ENCODE peak calls at places on chromosomes 13 and 19, in nine cellular contexts. G is fibroblast of the aortic adventitia, I is IMR-90, M is A549, X is tibial nerve, S is mucosa of descending colon, V is breast epithelium, D is GM20000, P is Caco-2. L is an unnamed sample.

GRCh38 chr13:45718992-45719391 is 16.9 kb downstream of the CBY2 start:
- DNase-seq in V (no peak), P (no peak), I (no peak), M (no peak), X (no peak), D (no peak), G (no peak), S (no peak), L (no peak)

GRCh38 chr13:75365724-75366173 is 116.2 kb downstream of the TBC1D4 start:
- DNase-seq in G (peak), X (no peak), P (no peak), V (no peak), I (peak), S (no peak), D (peak), M (peak), L (peak)

GRCh38 chr13:113216165-113217056 is 7.0 kb downstream of the CUL4A start:
- DNase-seq in D (no peak), M (peak), V (no peak), P (no peak), G (peak), X (no peak), I (peak), S (no peak), L (no peak)

GRCh38 chr13:63381078-63381859 is 1965.6 kb upstream of the PCDH20 start:
- DNase-seq in X (no peak), M (no peak), G (no peak), D (no peak), V (no peak), I (peak), S (no peak), P (no peak), L (no peak)

GRCh38 chr19:3284759-3285646 is 60.5 kb downstream of the CELF5 start:
- DNase-seq in M (peak), X (no peak), G (peak), P (peak), I (peak), V (peak), D (peak), S (peak), L (peak)

GRCh38 chr19:29302002-29302928 is 89.3 kb upstream of the UQCRFS1 start:
- DNase-seq in P (no peak), M (no peak), G (no peak), X (no peak), D (no peak), S (no peak), V (no peak), I (no peak), L (no peak)

GRCh38 chr19:55382013-55382412 is 2.1 kb downstream of the TMEM238 start:
- DNase-seq in X (no peak), I (no peak), P (no peak), D (no peak), S (no peak), M (no peak), V (no peak), G (no peak), L (no peak)

GRCh38 chr19:35644987-35645679 is 3.0 kb upstream of the COX6B1 start:
- DNase-seq in I (peak), P (peak), G (peak), S (peak), V (peak), D (peak), M (peak), X (peak), L (peak)

GRCh38 chr19:10120538-10121198 is 969 bp upstream of the EIF3G start:
- DNase-seq in I (peak), G (peak), D (no peak), P (no peak), M (no peak), S (no peak), V (no peak), X (no peak), L (no peak)

GRCh38 chr13:61777281-61777680 is 361.6 kb upstream of the PCDH20 start:
- DNase-seq in G (no peak), V (no peak), S (no peak), D (no peak), I (no peak), P (no peak), M (no peak), X (no peak), L (no peak)

GRCh38 chr13:43879323-43880181 is at the start of the genes CCDC122 and LACC1:
- DNase-seq in G (peak), M (peak), P (peak), V (peak), S (peak), X (peak), D (peak), I (peak), L (peak)

GRCh38 chr19:55241143-55241934 is 12.8 kb upstream of the TMEM86B start:
- DNase-seq in I (no peak), V (no peak), P (no peak), X (no peak), M (no peak), D (no peak), G (no peak), S (peak), L (no peak)

GRCh38 chr13:27978301-27978968 is 9.3 kb upstream of the CDX2 start:
- DNase-seq in I (no peak), V (no peak), G (no peak), S (peak), X (no peak), D (peak), M (no peak), P (peak), L (no peak)

GRCh38 chr13:22800726-22801401 is 379.9 kb upstream of the SGCG start:
- DNase-seq in M (no peak), P (no peak), G (peak), D (no peak), I (peak), V (no peak), X (peak), S (no peak), L (no peak)

GRCh38 chr19:53908933-53909415 is at the start of gene CACNG7:
- DNase-seq in M (peak), I (no peak), G (peak), X (no peak), P (no peak), S (no peak), V (no peak), D (no peak), L (no peak)

GRCh38 chr13:98289339-98289935 is 112.4 kb upstream of the RNF113B start:
- DNase-seq in I (no peak), G (no peak), X (no peak), M (no peak), D (no peak), V (no peak), S (no peak), P (no peak), L (no peak)

GRCh38 chr19:30857966-30858490 is 485.8 kb downstream of the ZNF536 start:
- DNase-seq in G (no peak), P (no peak), X (no peak), D (no peak), I (no peak), V (no peak), M (no peak), S (no peak), L (no peak)

GRCh38 chr19:6551607-6552450 is 21.0 kb downstream of the TNFSF9 start:
- DNase-seq in S (peak), I (no peak), M (peak), D (peak), V (no peak), X (no peak), P (no peak), G (peak), L (peak)

GRCh38 chr13:96540656-96541055 is 450.7 kb downstream of the HS6ST3 start:
- DNase-seq in S (no peak), X (no peak), I (no peak), M (no peak), G (no peak), D (no peak), P (no peak), V (no peak), L (no peak)

GRCh38 chr19:37995346-37995745 is 88.3 kb downstream of the SIPA1L3 start:
- DNase-seq in M (no peak), D (no peak), X (no peak), I (no peak), V (no peak), G (no peak), P (no peak), S (no peak), L (no peak)

GRCh38 chr19:56309511-56310185 is 5.0 kb downstream of the ZSCAN5A start:
- DNase-seq in M (peak), X (no peak), P (peak), V (no peak), S (peak), I (peak), D (peak), G (peak), L (peak)

GRCh38 chr13:46317120-46317519 is 69.9 kb downstream of the RUBCNL start:
- DNase-seq in V (no peak), M (no peak), G (peak), D (no peak), X (no peak), P (no peak), S (no peak), I (no peak), L (no peak)

GRCh38 chr19:16336571-16336970 is 11.9 kb downstream of the KLF2 start:
- DNase-seq in S (no peak), V (no peak), G (peak), P (no peak), X (no peak), M (no peak), I (peak), D (no peak), L (no peak)

GRCh38 chr13:98490195-98490771 is 86.6 kb downstream of the STK24 start:
- DNase-seq in I (no peak), X (no peak), V (no peak), M (no peak), P (no peak), D (no peak), S (no peak), G (no peak), L (no peak)

GRCh38 chr19:58551123-58551497 is 3.8 kb downstream of the CHMP2A start:
- DNase-seq in I (no peak), D (no peak), X (no peak), V (no peak), P (no peak), M (no peak), S (no peak), G (no peak), L (no peak)

GRCh38 chr13:102617697-102618350 is 21.0 kb downstream of the TPP2 start:
- DNase-seq in M (no peak), D (no peak), P (no peak), G (no peak), S (no peak), X (no peak), V (no peak), I (no peak), L (no peak)

DNA sequence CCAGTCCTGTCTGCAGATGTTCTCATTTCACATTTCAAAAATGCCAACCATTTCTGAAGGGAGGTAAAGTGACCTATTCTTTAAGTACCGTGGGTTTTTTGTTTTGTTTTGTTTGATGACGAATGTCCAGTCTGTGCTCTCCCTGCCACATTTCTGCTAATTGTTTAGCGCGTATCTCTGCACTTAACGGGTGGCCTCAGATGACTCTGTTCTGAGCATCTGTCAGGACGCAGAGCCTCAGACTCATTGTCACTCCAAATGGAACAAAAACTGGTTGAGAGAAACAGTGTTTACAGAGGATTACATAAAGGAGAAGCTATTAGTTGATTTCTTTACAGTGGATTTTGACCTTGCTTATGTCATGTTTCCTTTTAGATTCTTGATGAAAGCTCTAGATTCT is 23.7 kb downstream of the TPP2 start:
- DNase-seq in D (no peak), X (no peak), S (no peak), I (no peak), P (no peak), G (no peak), V (no peak), M (no peak), L (no peak)
- TF ChIP-seq CTCF in D (no peak), X (no peak), S (no peak), I (no peak), P (no peak), G (no peak), V (no peak), M (no peak), L (no peak)

GRCh38 chr19:42199440-42200115 is 17.9 kb downstream of the DEDD2 start:
- DNase-seq in S (peak), G (no peak), V (no peak), D (peak), I (no peak), P (no peak), X (no peak), M (no peak), L (peak)
- TF ChIP-seq CTCF in S (no peak), G (no peak), V (no peak), D (peak), I (no peak), P (no peak), X (no peak), M (no peak), L (peak)

GRCh38 chr13:111046590-111047141 is 68.4 kb upstream of the ARHGEF7 start:
- DNase-seq in G (peak), S (no peak), P (no peak), M (no peak), I (peak), X (no peak), V (no peak), D (peak), L (peak)
- TF ChIP-seq CTCF in G (peak), S (no peak), P (no peak), M (no peak), I (peak), X (no peak), V (no peak), D (no peak), L (peak)

GRCh38 chr13:31092631-31093030 is 69.1 kb downstream of the HSPH1 start:
- DNase-seq in M (no peak), X (no peak), P (no peak), I (no peak), G (no peak), S (no peak), D (no peak), V (no peak), L (no peak)

GRCh38 chr13:31090921-31091624 is 70.6 kb downstream of the HSPH1 start:
- DNase-seq in M (no peak), I (peak), X (no peak), G (no peak), V (no peak), D (no peak), S (no peak), P (no peak), L (no peak)

GRCh38 chr13:31096624-31097302 is 64.9 kb downstream of the HSPH1 start:
- DNase-seq in G (no peak), P (no peak), S (peak), I (no peak), V (no peak), M (no peak), X (no peak), D (no peak), L (no peak)

GRCh38 chr13:31093145-31093885 is 68.4 kb downstream of the HSPH1 start:
- DNase-seq in G (no peak), M (no peak), S (no peak), D (no peak), V (no peak), P (no peak), X (no peak), I (no peak), L (no peak)

DNA sequence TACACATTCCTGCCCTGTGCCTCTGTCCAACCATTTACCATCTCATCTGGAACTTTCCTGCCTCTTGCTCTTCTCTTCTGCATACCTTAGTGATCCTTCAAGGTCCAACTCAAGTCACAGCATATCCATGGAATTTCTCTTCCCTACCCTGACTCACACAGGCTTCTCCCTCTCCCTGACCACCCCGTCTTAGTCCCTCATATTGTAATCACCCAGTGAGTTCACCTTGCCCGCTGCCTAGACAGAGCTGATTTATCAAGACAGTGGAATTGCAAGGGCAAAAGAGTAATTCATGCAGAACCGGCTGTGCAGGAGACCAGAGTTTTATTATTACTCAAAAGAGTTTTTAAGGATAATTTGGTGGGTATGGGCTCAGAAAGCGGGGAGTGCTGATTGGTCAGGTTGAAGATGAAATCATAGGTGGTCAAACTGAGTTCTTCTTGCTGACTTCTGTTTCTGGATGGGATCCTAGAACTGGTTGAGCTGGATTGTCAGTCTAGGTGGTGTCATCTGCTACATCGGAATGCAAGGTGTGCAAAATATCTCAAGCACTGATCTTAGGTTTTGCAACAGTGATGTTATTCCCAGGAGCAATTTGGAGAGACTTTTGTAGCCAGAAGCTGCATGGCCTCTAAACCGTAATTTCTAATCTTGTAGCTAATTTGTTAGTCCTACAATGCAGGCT is 67.2 kb downstream of the HSPH1 start:
- DNase-seq in S (no peak), M (no peak), D (no peak), X (no peak), V (no peak), P (peak), I (no peak), G (no peak), L (no peak)
- TF ChIP-seq CTCF in S (no peak), M (no peak), D (no peak), X (no peak), V (no peak), P (no peak), I (no peak), G (no peak), L (no peak)

L was measured in GM13976.